ENCODE peak calls at places on chromosomes 13 and 19, in six cellular contexts. O is breast epithelium; G is tibial nerve; S is ovary; D is PC-9; X is CD8-positive, alpha-beta T cell. B is an unnamed sample.

GRCh38 chr19:3868770-3869456 is at the start of gene ZFR2:
- DNase-seq in O (no peak), G (no peak), S (no peak), D (no peak), X (no peak), B (no peak)

GRCh38 chr13:46575321-46575721 is 22.4 kb downstream of the LRCH1 start:
- DNase-seq in O (no peak), G (no peak), S (no peak), D (no peak), X (no peak), B (no peak)

GRCh38 chr13:24141333-24141910 is 19.1 kb upstream of the SPATA13 start:
- DNase-seq in O (no peak), G (no peak), S (no peak), D (no peak), X (no peak), B (no peak)

GRCh38 chr13:60679131-60679530 is 282.1 kb downstream of the TDRD3 start:
- DNase-seq in O (no peak), G (no peak), S (no peak), D (no peak), X (no peak), B (no peak)

GRCh38 chr13:102197193-102197592 is 204.7 kb downstream of the FGF14 start:
- DNase-seq in O (no peak), G (no peak), S (no peak), D (no peak), X (no peak), B (no peak)

GRCh38 chr19:17496337-17496997 is 15.0 kb upstream of the PGLS start:
- DNase-seq in O (no peak), G (no peak), S (no peak), D (peak), X (peak), B (peak)

GRCh38 chr13:79501538-79502232 is 20.7 kb downstream of the NDFIP2 start:
- DNase-seq in O (no peak), G (no peak), S (no peak), D (no peak), X (no peak), B (no peak)

GRCh38 chr13:108326318-108326717 is 56.8 kb downstream of the TNFSF13B start:
- DNase-seq in O (no peak), G (no peak), S (no peak), D (no peak), X (no peak), B (no peak)

GRCh38 chr13:100434010-100434763 is 154.4 kb downstream of the GGACT start:
- DNase-seq in O (no peak), G (no peak), S (no peak), D (peak), X (no peak), B (no peak)

GRCh38 chr13:98856983-98857382 is 104.5 kb upstream of the SLC15A1 start:
- DNase-seq in O (peak), G (no peak), S (no peak), D (no peak), X (no peak), B (no peak)

GRCh38 chr13:74556002-74556551 is 421.9 kb upstream of the KLF12 start:
- DNase-seq in O (no peak), G (no peak), S (no peak), D (no peak), X (no peak), B (no peak)

GRCh38 chr19:610071-610800 is 20.6 kb downstream of the HCN2 start:
- DNase-seq in O (no peak), G (no peak), S (no peak), D (no peak), X (peak), B (no peak)

GRCh38 chr13:27261376-27261775 is 9.3 kb upstream of the RASL11A start:
- DNase-seq in O (no peak), G (no peak), S (no peak), D (peak), X (no peak), B (no peak)

GRCh38 chr19:5817218-5817617 is 12.4 kb downstream of the NRTN start:
- DNase-seq in O (no peak), G (no peak), S (no peak), D (no peak), X (no peak), B (no peak)

GRCh38 chr13:34419025-34419424 is 523.0 kb upstream of the NBEA start:
- DNase-seq in O (no peak), G (no peak), S (no peak), D (no peak), X (no peak), B (no peak)

GRCh38 chr13:87274209-87274819 is 396.9 kb upstream of the SLITRK5 start:
- DNase-seq in O (no peak), G (no peak), S (no peak), D (peak), X (no peak), B (no peak)

GRCh38 chr19:55340144-55340783 is 588 bp downstream of the KMT5C start:
- DNase-seq in O (peak), G (no peak), S (peak), D (no peak), X (peak), B (no peak)

GRCh38 chr19:47226426-47227346 is 4.3 kb downstream of the BBC3 start:
- DNase-seq in O (peak), G (peak), S (peak), D (peak), X (peak), B (peak)

GRCh38 chr13:95677564-95678386 is 836 bp downstream of the DNAJC3 start:
- DNase-seq in O (peak), G (no peak), S (no peak), D (no peak), X (no peak), B (no peak)

GRCh38 chr13:26483546-26483945 is 73.9 kb upstream of the WASF3 start:
- DNase-seq in O (no peak), G (no peak), S (no peak), D (no peak), X (no peak), B (no peak)

GRCh38 chr19:4758659-4759058 is 32.9 kb upstream of the FEM1A start:
- DNase-seq in O (no peak), G (no peak), S (no peak), D (no peak), X (no peak), B (no peak)

GRCh38 chr13:37617162-37617561 is 18.6 kb upstream of the POSTN start:
- DNase-seq in O (no peak), G (no peak), S (no peak), D (peak), X (no peak), B (no peak)

GRCh38 chr13:30895773-30896172 is 10.3 kb upstream of the MEDAG start:
- DNase-seq in O (peak), G (peak), S (peak), D (peak), X (no peak), B (no peak)

GRCh38 chr19:35775298-35776101 is at the start of gene ARHGAP33:
- DNase-seq in O (peak), G (peak), S (peak), D (peak), X (peak), B (peak)

GRCh38 chr13:42497798-42498197 is 76.2 kb upstream of the TNFSF11 start:
- DNase-seq in O (no peak), G (no peak), S (no peak), D (no peak), X (no peak), B (no peak)

GRCh38 chr19:52898101-52898500 is 666 bp upstream of the ZNF320 start:
- DNase-seq in O (no peak), G (no peak), S (peak), D (no peak), X (no peak), B (no peak)

GRCh38 chr19:17749912-17750317 is 1.4 kb upstream of the FCHO1 start:
- DNase-seq in O (no peak), G (no peak), S (no peak), D (no peak), X (peak), B (no peak)

GRCh38 chr13:23674795-23675640 is 104.8 kb downstream of the TNFRSF19 start:
- DNase-seq in O (no peak), G (no peak), S (no peak), D (peak), X (no peak), B (no peak)

GRCh38 chr13:35496761-35497386 is 20.4 kb upstream of the MAB21L1 start:
- DNase-seq in O (no peak), G (no peak), S (no peak), D (no peak), X (no peak), B (no peak)

GRCh38 chr13:33188093-33188882 is 97.3 kb downstream of the STARD13 start:
- DNase-seq in O (no peak), G (no peak), S (no peak), D (no peak), X (no peak), B (no peak)

GRCh38 chr19:27774827-27775226 is 1438.1 kb downstream of the UQCRFS1 start:
- DNase-seq in O (no peak), G (no peak), S (no peak), D (no peak), X (no peak), B (no peak)

GRCh38 chr19:57850553-57851017 is 926 bp downstream of the ZNF587 start:
- DNase-seq in O (no peak), G (no peak), S (no peak), D (peak), X (peak), B (no peak)

GRCh38 chr13:95573226-95573625 is 20.7 kb downstream of the CLDN10 start:
- DNase-seq in O (no peak), G (no peak), S (no peak), D (peak), X (no peak), B (no peak)

GRCh38 chr13:108408670-108409069 is 139.2 kb downstream of the TNFSF13B start:
- DNase-seq in O (no peak), G (no peak), S (no peak), D (no peak), X (peak), B (no peak)

GRCh38 chr13:28761586-28761985 is 42.8 kb upstream of the SLC46A3 start:
- DNase-seq in O (no peak), G (no peak), S (no peak), D (no peak), X (no peak), B (no peak)

GRCh38 chr13:95500136-95500718 is 52.3 kb upstream of the CLDN10 start:
- DNase-seq in O (no peak), G (no peak), S (no peak), D (no peak), X (no peak), B (no peak)

GRCh38 chr19:3054972-3055740 is 7.1 kb downstream of the TLE5 start:
- DNase-seq in O (no peak), G (no peak), S (no peak), D (peak), X (no peak), B (peak)

GRCh38 chr19:49496574-49497008 is 357 bp downstream of the RPS11 start:
- DNase-seq in O (no peak), G (no peak), S (no peak), D (no peak), X (no peak), B (no peak)

GRCh38 chr19:49498475-49498874 is 2.2 kb downstream of the RPS11 start:
- DNase-seq in O (no peak), G (no peak), S (no peak), D (no peak), X (no peak), B (no peak)

GRCh38 chr19:49497790-49498106 is 1.5 kb downstream of the RPS11 start:
- DNase-seq in O (no peak), G (no peak), S (no peak), D (no peak), X (no peak), B (no peak)

GRCh38 chr19:49497047-49497789 is 984 bp downstream of the RPS11 start:
- DNase-seq in O (no peak), G (peak), S (no peak), D (peak), X (peak), B (no peak)

GRCh38 chr19:49499030-49499670 is 2.9 kb downstream of the RPS11 start:
- DNase-seq in O (no peak), G (no peak), S (no peak), D (no peak), X (peak), B (no peak)
- H3K27ac ChIP-seq in O (peak), G (peak), S (no peak), D (no peak), X (peak), B (peak)

GRCh38 chr13:82655518-82655855 is 1226.8 kb downstream of the SLITRK1 start:
- DNase-seq in O (no peak), G (no peak), S (no peak), D (no peak), X (no peak), B (no peak)
- H3K27ac ChIP-seq in O (peak), G (no peak), S (no peak), D (no peak), X (no peak), B (no peak)

GRCh38 chr19:8308891-8309291 is 733 bp upstream of the CD320 start:
- DNase-seq in O (no peak), G (peak), S (peak), D (no peak), X (no peak), B (no peak)

GRCh38 chr19:8307965-8308866 is at the start of gene CD320:
- DNase-seq in O (peak), G (peak), S (peak), D (peak), X (peak), B (peak)

GRCh38 chr19:8306235-8307054 is 1.7 kb downstream of the CD320 start:
- DNase-seq in O (peak), G (no peak), S (peak), D (no peak), X (peak), B (no peak)

GRCh38 chr19:8305798-8306197 is 2.4 kb downstream of the CD320 start:
- DNase-seq in O (no peak), G (peak), S (peak), D (no peak), X (peak), B (no peak)

DNA sequence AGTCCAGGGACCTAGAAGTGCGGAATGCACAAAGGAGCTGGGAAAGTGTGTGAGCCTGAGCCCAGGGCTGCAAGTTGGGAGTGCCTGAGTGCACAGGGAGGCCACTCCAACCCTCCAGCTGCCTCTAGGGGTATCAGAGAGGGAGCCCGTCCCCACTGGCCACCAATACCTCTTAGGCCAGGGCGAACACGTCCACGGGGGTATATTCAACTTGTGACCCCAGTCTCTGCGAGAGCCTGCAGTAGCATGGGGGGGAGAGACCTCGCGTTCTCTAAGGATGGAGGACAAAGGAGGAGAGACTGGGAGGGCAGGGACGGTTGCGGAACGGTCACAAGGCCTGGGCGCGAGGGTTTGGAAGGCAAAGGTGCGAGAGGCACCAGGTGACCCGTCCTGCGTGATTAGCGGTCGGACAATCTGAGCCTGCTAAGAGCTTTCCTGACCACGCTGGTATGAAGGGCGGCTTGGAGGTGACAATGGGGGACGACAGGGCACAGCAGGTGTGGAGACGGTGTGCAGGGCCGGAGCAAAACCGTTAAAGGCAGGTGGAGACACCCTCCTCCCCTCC is 676 bp downstream of the CD320 start:
- DNase-seq in O (peak), G (peak), S (no peak), D (no peak), X (peak), B (no peak)
- H3K27ac ChIP-seq in O (peak), G (peak), S (no peak), D (no peak), X (peak), B (no peak)

DNA sequence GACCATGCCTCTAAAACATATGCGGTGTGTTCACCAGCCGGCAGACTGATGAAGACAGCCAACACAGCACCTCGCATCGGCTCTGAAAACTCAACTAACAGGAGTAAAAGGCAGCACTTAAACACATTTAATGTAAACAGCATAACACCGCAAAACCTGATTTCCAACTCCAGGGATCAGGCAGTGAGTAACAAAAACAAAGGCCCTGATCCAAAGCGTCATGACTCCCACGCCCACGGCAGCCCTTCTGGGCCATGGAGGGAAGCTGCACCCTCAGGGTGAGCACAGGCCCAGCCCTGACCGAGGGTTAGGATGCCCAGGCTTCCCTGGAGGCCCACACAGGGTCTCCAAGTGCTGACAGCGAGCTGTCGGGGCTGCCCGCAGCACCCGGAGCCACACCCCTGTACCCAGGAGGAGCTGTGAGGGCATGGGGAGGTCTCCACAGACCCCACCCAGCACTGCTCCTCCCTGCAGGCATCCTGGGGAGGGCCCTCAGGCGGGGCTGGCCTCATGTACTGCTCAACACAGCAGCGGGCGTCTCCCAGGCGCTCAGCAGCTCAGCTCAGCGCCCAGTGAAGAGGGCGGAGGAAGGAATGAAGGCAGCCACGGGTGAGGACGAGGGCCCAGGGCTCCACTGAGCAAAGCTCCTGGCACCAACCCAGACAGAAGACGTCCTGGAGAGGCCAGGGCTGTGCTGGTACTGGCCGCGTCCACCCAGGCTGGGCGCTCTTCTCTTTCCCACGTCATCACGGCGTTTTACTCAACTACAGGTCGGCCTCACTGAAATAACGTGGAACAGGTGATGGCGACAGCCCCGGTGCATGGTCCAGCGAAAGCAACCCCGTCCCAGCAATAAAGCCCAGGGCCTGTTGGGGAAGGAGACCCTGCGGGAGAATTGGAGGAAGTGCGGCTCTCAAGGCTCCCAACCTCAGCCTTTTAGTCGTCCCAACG is 53.6 kb downstream of the RASA3 start:
- DNase-seq in O (no peak), G (peak), S (peak), D (peak), X (no peak), B (no peak)
- H3K27ac ChIP-seq in O (peak), G (peak), S (no peak), D (peak), X (peak), B (no peak)

GRCh38 chr13:20191902-20192469 is 752 bp downstream of the GJB2 start:
- DNase-seq in O (no peak), G (no peak), S (no peak), D (peak), X (no peak), B (no peak)
- H3K27ac ChIP-seq in O (no peak), G (peak), S (no peak), D (no peak), X (no peak), B (no peak)

DNA sequence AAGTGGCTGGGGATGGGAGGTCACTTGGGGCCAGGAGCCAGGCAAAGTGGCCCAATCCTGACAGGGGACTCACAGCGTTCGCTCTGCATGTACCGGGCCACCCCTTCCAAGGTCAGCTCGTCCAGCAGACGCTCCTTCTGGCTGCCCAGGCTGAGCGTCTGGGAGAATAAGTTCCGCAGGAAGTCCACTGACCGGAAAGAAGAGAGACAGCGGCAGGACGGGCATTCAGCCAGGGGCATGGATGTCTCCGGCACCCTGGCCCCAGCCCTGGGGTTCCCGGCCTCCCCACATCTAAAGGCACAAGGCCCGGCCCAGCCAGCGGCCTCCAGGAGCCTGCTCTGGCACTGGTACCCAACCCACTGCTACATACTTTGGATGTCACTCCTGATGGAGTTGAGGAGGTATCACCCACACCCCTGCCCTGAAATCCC is 6.1 kb downstream of the SIRT2 start:
- DNase-seq in O (no peak), G (no peak), S (peak), D (no peak), X (no peak), B (no peak)
- H3K27ac ChIP-seq in O (peak), G (no peak), S (no peak), D (no peak), X (no peak), B (no peak)

GRCh38 chr13:48400820-48401219 is 12.1 kb downstream of the LPAR6 start:
- DNase-seq in O (no peak), G (no peak), S (no peak), D (no peak), X (no peak), B (no peak)

GRCh38 chr13:48401480-48401879 is 11.4 kb downstream of the LPAR6 start:
- DNase-seq in O (no peak), G (no peak), S (no peak), D (no peak), X (no peak), B (no peak)

GRCh38 chr13:48402325-48402962 is 10.5 kb downstream of the LPAR6 start:
- DNase-seq in O (no peak), G (no peak), S (no peak), D (no peak), X (no peak), B (no peak)

GRCh38 chr13:48398450-48399095 is 14.3 kb downstream of the LPAR6 start:
- DNase-seq in O (no peak), G (no peak), S (no peak), D (no peak), X (no peak), B (no peak)

DNA sequence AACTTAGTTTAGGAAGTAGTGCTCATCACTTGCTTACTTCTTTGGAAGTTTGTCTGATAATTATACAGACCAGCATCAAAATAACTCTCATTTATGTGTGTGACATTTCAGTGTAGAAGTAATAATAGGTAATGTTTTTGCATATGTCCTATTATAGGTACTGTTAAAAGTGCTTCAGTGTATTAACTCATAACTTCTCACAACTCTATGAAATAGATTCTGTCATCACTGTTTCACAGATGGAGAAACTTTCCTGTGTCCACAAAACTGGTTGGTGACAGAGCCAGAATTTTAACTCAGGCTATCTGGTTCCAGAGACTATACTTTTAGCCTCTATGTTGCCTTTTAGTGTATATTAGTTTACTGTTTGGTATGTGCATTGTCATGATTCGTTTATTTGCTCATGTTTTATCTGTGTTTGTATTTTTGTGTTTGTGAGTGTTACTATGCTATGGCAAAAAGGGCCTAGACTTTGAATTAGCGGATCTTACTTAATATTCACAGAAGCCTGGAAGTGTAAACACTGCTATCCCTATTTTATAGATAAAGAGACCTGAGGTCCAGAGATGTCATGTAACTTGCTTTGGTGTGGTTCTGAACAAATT is 12.7 kb downstream of the LPAR6 start:
- DNase-seq in O (no peak), G (no peak), S (no peak), D (no peak), X (no peak), B (no peak)
- H3K27ac ChIP-seq in O (peak), G (no peak), S (no peak), D (peak), X (no peak), B (no peak)

GRCh38 chr19:41859213-41859617 is 840 bp upstream of the RPS19 start:
- DNase-seq in O (no peak), G (no peak), S (no peak), D (no peak), X (no peak), B (no peak)
- H3K27ac ChIP-seq in O (peak), G (peak), S (no peak), D (peak), X (peak), B (peak)